ENCODE peak calls at places on chromosomes 13 and 19, in six cellular contexts. U, P, Y, G, J and H are unnamed samples.

GRCh38 chr13:78978381-78978998 is 319.5 kb upstream of the OBI1 start:
- DNase-seq in U (peak; percentile 60), P (peak; percentile 1), Y (peak; percentile 70), G (peak; percentile 54), J (peak; percentile 44), H (no peak)

GRCh38 chr19:32129141-32129540 is 216.3 kb upstream of the ZNF507 start:
- DNase-seq in U (no peak), P (no peak), Y (no peak), G (no peak), J (no peak), H (no peak)

GRCh38 chr13:83220241-83220640 is 662.0 kb downstream of the SLITRK1 start:
- DNase-seq in U (no peak), P (no peak), Y (peak; percentile 78), G (no peak), J (no peak), H (no peak)

GRCh38 chr19:17829855-17830566 is 8.7 kb upstream of the INSL3 start:
- DNase-seq in U (peak; percentile 62), P (no peak), Y (peak; percentile 47), G (peak; percentile 72), J (no peak), H (no peak)

GRCh38 chr13:25632166-25632888 is 260.6 kb downstream of the ATP8A2 start:
- DNase-seq in U (no peak), P (no peak), Y (no peak), G (no peak), J (no peak), H (no peak)

GRCh38 chr13:97627566-97627965 is 193.6 kb downstream of the RAP2A start:
- DNase-seq in U (peak; percentile 27), P (no peak), Y (peak; percentile 98), G (no peak), J (peak; percentile 93), H (peak; percentile 43)

GRCh38 chr13:98575009-98575866 is 1.7 kb downstream of the STK24 start:
- DNase-seq in U (peak; percentile 28), P (no peak), Y (peak; percentile 56), G (no peak), J (no peak), H (no peak)

GRCh38 chr13:27276188-27276587 is 5.6 kb downstream of the RASL11A start:
- DNase-seq in U (no peak), P (no peak), Y (peak; percentile 77), G (no peak), J (no peak), H (no peak)